ENCODE peak calls at places on chromosome 16, in five cellular contexts. One of them, this sample, is unnamed.

GRCh38 chr16:47664653-47665325 is 203.7 kb downstream of the PHKB start:
- DNase-seq in fibroblast of lung: no peak
- DNase-seq in SHP77: no peak
- DNase-seq in HFFc6: no peak
- DNase-seq in AG09319: peak; percentile 12
- DNase-seq in this sample: no peak

GRCh38 chr16:79632289-79632688 is 31.8 kb upstream of the MAF start:
- DNase-seq in fibroblast of lung: peak; percentile 27
- DNase-seq in SHP77: no peak
- DNase-seq in HFFc6: no peak
- DNase-seq in AG09319: no peak
- DNase-seq in this sample: peak; percentile 5

GRCh38 chr16:28494141-28494851 is at the start of gene APOBR:
- DNase-seq in fibroblast of lung: no peak
- DNase-seq in SHP77: no peak
- DNase-seq in HFFc6: no peak
- DNase-seq in AG09319: no peak
- DNase-seq in this sample: no peak

GRCh38 chr16:78224342-78224741 is 124.9 kb downstream of the WWOX start:
- DNase-seq in fibroblast of lung: no peak
- DNase-seq in SHP77: no peak
- DNase-seq in HFFc6: no peak
- DNase-seq in AG09319: no peak
- DNase-seq in this sample: no peak

GRCh38 chr16:3147757-3148104 is 12.9 kb downstream of the ZNF213 start:
- DNase-seq in fibroblast of lung: no peak
- DNase-seq in SHP77: no peak
- DNase-seq in HFFc6: no peak
- DNase-seq in AG09319: no peak
- DNase-seq in this sample: no peak

GRCh38 chr16:68257251-68257905 is 6.9 kb upstream of the SLC7A6 start:
- DNase-seq in fibroblast of lung: no peak
- DNase-seq in SHP77: peak; percentile 94
- DNase-seq in HFFc6: no peak
- DNase-seq in AG09319: no peak
- DNase-seq in this sample: no peak

GRCh38 chr16:80191928-80192327 is 348.9 kb upstream of the DYNLRB2 start:
- DNase-seq in fibroblast of lung: peak; percentile 48
- DNase-seq in SHP77: no peak
- DNase-seq in HFFc6: no peak
- DNase-seq in AG09319: no peak
- DNase-seq in this sample: no peak

GRCh38 chr16:51834131-51834530 is 683.1 kb upstream of the SALL1 start:
- DNase-seq in fibroblast of lung: peak; percentile 23
- DNase-seq in SHP77: no peak
- DNase-seq in HFFc6: peak; percentile 40
- DNase-seq in AG09319: no peak
- DNase-seq in this sample: no peak

GRCh38 chr16:57781741-57782606 is 20.3 kb downstream of the KIFC3 start:
- DNase-seq in fibroblast of lung: peak; percentile 61
- DNase-seq in SHP77: no peak
- DNase-seq in HFFc6: peak; percentile 38
- DNase-seq in AG09319: no peak
- DNase-seq in this sample: peak; percentile 23

GRCh38 chr16:12515771-12516170 is 287.9 kb downstream of the CPPED1 start:
- DNase-seq in fibroblast of lung: no peak
- DNase-seq in SHP77: no peak
- DNase-seq in HFFc6: no peak
- DNase-seq in AG09319: no peak
- DNase-seq in this sample: no peak

GRCh38 chr16:56233795-56234566 is 42.7 kb downstream of the GNAO1 start:
- DNase-seq in fibroblast of lung: no peak
- DNase-seq in SHP77: no peak
- DNase-seq in HFFc6: no peak
- DNase-seq in AG09319: no peak
- DNase-seq in this sample: no peak

GRCh38 chr16:79156761-79157160 is 443.8 kb downstream of the MAF start:
- DNase-seq in fibroblast of lung: no peak
- DNase-seq in SHP77: no peak
- DNase-seq in HFFc6: no peak
- DNase-seq in AG09319: no peak
- DNase-seq in this sample: no peak

GRCh38 chr16:74768239-74768638 is 6.4 kb downstream of the FA2H start:
- DNase-seq in fibroblast of lung: no peak
- DNase-seq in SHP77: no peak
- DNase-seq in HFFc6: no peak
- DNase-seq in AG09319: no peak
- DNase-seq in this sample: no peak

GRCh38 chr16:86953631-86954465 is 363.3 kb downstream of the C16orf95 start:
- DNase-seq in fibroblast of lung: no peak
- DNase-seq in SHP77: no peak
- DNase-seq in HFFc6: no peak
- DNase-seq in AG09319: no peak
- DNase-seq in this sample: no peak

GRCh38 chr16:67977469-67978227 is 2.7 kb downstream of the DPEP3 start:
- DNase-seq in fibroblast of lung: no peak
- DNase-seq in SHP77: no peak
- DNase-seq in HFFc6: no peak
- DNase-seq in AG09319: no peak
- DNase-seq in this sample: no peak

GRCh38 chr16:74448990-74449389 is 27.7 kb upstream of the CLEC18B start:
- DNase-seq in fibroblast of lung: peak; percentile 95
- DNase-seq in SHP77: no peak
- DNase-seq in HFFc6: peak; percentile 94
- DNase-seq in AG09319: peak; percentile 79
- DNase-seq in this sample: peak; percentile 72

GRCh38 chr16:9251026-9251425 is 159.6 kb downstream of the HAPSTR1 start:
- DNase-seq in fibroblast of lung: no peak
- DNase-seq in SHP77: no peak
- DNase-seq in HFFc6: no peak
- DNase-seq in AG09319: no peak
- DNase-seq in this sample: no peak